ENCODE peak calls at places on chromosomes 5 and 9, in five cellular contexts. L is SJSA1; G is naive thymus-derived CD4-positive, alpha-beta T cell; M is astrocyte; K is heart right ventricle. Q is an unnamed sample. For H3K9me3, the result is how much of the 10 kb centered on the place peaks cover.

GRCh38 chr5:2686296-2686695 is 65.2 kb downstream of the IRX2 start:
- DNase-seq in L (no peak), G (no peak), M (peak), K (no peak), Q (no peak)

GRCh38 chr9:78857371-78858225 is 560.7 kb downstream of the PSAT1 start:
- DNase-seq in L (no peak), G (no peak), M (no peak), K (no peak), Q (no peak)

GRCh38 chr5:78496373-78496772 is 136.0 kb downstream of the SCAMP1 start:
- DNase-seq in L (no peak), G (no peak), M (no peak), K (no peak), Q (no peak)

GRCh38 chr9:71758785-71759184 is 9.5 kb downstream of the CEMIP2 start:
- DNase-seq in L (no peak), G (no peak), M (peak), K (no peak), Q (no peak)

GRCh38 chr5:55816342-55816741 is 34.8 kb upstream of the IL31RA start:
- DNase-seq in L (peak), G (no peak), M (peak), K (no peak), Q (no peak)

GRCh38 chr9:95070549-95071021 is 246.9 kb downstream of the FANCC start:
- DNase-seq in L (no peak), G (no peak), M (no peak), K (no peak), Q (no peak)

GRCh38 chr9:124594673-124595072 is 87.5 kb upstream of the NR5A1 start:
- DNase-seq in L (no peak), G (no peak), M (no peak), K (no peak), Q (no peak)

GRCh38 chr9:112013261-112013660 is 116.6 kb downstream of the UGCG start:
- DNase-seq in L (no peak), G (no peak), M (no peak), K (no peak), Q (no peak)

GRCh38 chr5:125408582-125409069 is 662.2 kb upstream of the ZNF608 start:
- DNase-seq in L (peak), G (no peak), M (peak), K (no peak), Q (no peak)

GRCh38 chr5:132837868-132838267 is 7.4 kb upstream of the SHROOM1 start:
- DNase-seq in L (no peak), G (no peak), M (no peak), K (no peak), Q (no peak)

GRCh38 chr5:7868773-7869473 is at the start of the genes FASTKD3 and MTRR:
- DNase-seq in L (peak), G (peak), M (peak), K (peak), Q (peak)

GRCh38 chr9:16726718-16727451 is 143.6 kb downstream of the BNC2 start:
- DNase-seq in L (peak), G (no peak), M (peak), K (peak), Q (no peak)

GRCh38 chr5:14242871-14243383 is 99.8 kb downstream of the TRIO start:
- DNase-seq in L (no peak), G (no peak), M (no peak), K (no peak), Q (no peak)

GRCh38 chr5:177514541-177514940 is 2.2 kb downstream of the DDX41 start:
- DNase-seq in L (no peak), G (no peak), M (no peak), K (no peak), Q (no peak)

GRCh38 chr9:126166291-126166690 is 160.3 kb upstream of the MVB12B start:
- DNase-seq in L (no peak), G (no peak), M (no peak), K (no peak), Q (no peak)

GRCh38 chr9:135149876-135150275 is 62.4 kb downstream of the OLFM1 start:
- DNase-seq in L (no peak), G (no peak), M (no peak), K (no peak), Q (no peak)

GRCh38 chr9:136418182-136419091 is 8.0 kb downstream of the PMPCA start:
- DNase-seq in L (no peak), G (no peak), M (no peak), K (no peak), Q (no peak)

GRCh38 chr5:59097116-59097515 is 514.2 kb downstream of the RAB3C start:
- DNase-seq in L (peak), G (no peak), M (peak), K (no peak), Q (no peak)

GRCh38 chr5:133372306-133373008 is 239.9 kb downstream of the FSTL4 start:
- DNase-seq in L (no peak), G (no peak), M (no peak), K (no peak), Q (no peak)

GRCh38 chr5:175696139-175696854 is 38.4 kb downstream of the HRH2 start:
- DNase-seq in L (no peak), G (peak), M (no peak), K (peak), Q (peak)

GRCh38 chr5:113234546-113234945 is 200.2 kb downstream of the TSSK1B start:
- DNase-seq in L (no peak), G (no peak), M (no peak), K (no peak), Q (no peak)

GRCh38 chr9:104944356-104944755 is 16.4 kb upstream of the ABCA1 start:
- DNase-seq in L (no peak), G (no peak), M (no peak), K (no peak), Q (no peak)

GRCh38 chr5:151619812-151620462 is 28.8 kb upstream of the FAT2 start:
- DNase-seq in L (no peak), G (no peak), M (no peak), K (no peak), Q (no peak)

GRCh38 chr5:36027066-36027465 is 35.9 kb upstream of the UGT3A1 start:
- DNase-seq in L (no peak), G (no peak), M (no peak), K (no peak), Q (no peak)
- H3K9me3 ChIP-seq in L (under half), G (under half), M (under half), K (under half), Q (under half)

DNA sequence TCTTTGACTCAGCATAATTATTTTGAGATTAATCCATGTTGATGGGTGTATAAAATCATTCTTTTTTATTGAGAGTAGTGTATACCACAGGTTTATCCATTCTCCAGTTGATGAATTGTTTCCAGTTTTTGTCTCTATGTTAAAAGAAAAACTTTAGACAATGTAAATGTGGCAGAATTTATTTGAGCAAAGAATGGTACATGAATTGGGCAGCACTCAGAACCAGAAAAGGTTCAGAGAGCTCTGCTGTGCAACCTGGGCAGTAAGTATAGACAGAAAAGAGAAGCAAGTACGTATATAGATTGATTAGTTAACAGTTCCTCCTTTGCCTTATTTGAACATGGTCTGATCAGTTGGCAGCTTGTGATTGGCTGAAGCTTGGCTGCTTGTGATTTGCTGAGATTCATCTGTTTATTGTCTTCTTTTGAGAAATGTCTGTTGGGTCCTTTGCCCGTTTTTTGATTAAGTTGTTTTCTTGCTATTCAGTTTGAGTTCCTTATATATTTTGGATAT is 41.3 kb downstream of the CDC42SE2 start:
- DNase-seq in L (no peak), G (no peak), M (no peak), K (no peak), Q (no peak)
- H3K9me3 ChIP-seq in L (under half), G (under half), M (under half), K (under half), Q (under half)

GRCh38 chr5:51944500-51945125 is 561.4 kb downstream of the ISL1 start:
- DNase-seq in L (no peak), G (no peak), M (no peak), K (no peak), Q (no peak)
- H3K9me3 ChIP-seq in L (under half), G (under half), M (under half), K (under half), Q (under half)

GRCh38 chr9:117919594-117919993 is 215.4 kb downstream of the TLR4 start:
- DNase-seq in L (no peak), G (no peak), M (no peak), K (no peak), Q (no peak)
- H3K9me3 ChIP-seq in L (under half), G (under half), M (under half), K (under half), Q (under half)

GRCh38 chr9:97849980-97850379 is 3.0 kb upstream of the FOXE1 start:
- DNase-seq in L (no peak), G (no peak), M (no peak), K (no peak), Q (no peak)

GRCh38 chr9:97852001-97852398 is 1.0 kb upstream of the FOXE1 start:
- DNase-seq in L (no peak), G (no peak), M (no peak), K (no peak), Q (no peak)

GRCh38 chr9:97851450-97851883 is 1.6 kb upstream of the FOXE1 start:
- DNase-seq in L (no peak), G (no peak), M (no peak), K (no peak), Q (no peak)

GRCh38 chr9:97852399-97853055 is 499 bp upstream of the FOXE1 start:
- DNase-seq in L (no peak), G (no peak), M (no peak), K (no peak), Q (no peak)

DNA sequence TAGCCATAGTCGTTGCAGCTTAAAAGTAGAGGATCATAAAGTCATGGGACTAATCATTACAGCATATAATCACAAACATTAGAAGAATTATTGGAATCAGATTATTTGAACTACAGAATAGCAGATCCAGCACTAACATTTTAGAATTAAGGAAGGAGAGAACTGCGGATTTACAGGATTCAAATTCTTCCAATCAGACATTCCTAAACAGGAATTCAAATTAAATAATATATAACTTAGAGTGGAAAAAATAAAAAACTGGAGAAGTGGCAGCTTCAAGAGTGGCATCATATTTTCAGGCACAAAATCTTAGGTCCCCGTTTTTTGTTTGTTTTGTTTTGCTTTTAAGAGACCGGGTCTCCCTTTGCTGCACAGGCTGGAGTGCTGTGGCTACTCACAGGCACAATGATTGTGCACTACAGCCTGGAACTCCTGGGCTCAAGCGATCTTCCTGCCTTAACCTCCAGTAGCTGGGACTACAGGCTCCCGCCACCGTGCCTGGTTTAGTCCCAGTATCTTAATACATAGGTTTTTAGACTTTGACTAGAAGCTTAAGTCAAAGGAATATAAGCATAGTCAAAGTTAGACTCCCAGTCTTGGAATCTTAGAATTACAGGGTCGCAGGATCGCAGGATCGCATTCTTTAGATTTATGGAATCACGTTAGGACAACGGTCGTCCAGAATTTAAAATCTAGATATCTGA is 2.1 kb upstream of the FOXE1 start:
- DNase-seq in L (no peak), G (no peak), M (no peak), K (no peak), Q (no peak)
- H3K9me3 ChIP-seq in L (under half), G (under half), M (under half), K (under half), Q (under half)

DNA sequence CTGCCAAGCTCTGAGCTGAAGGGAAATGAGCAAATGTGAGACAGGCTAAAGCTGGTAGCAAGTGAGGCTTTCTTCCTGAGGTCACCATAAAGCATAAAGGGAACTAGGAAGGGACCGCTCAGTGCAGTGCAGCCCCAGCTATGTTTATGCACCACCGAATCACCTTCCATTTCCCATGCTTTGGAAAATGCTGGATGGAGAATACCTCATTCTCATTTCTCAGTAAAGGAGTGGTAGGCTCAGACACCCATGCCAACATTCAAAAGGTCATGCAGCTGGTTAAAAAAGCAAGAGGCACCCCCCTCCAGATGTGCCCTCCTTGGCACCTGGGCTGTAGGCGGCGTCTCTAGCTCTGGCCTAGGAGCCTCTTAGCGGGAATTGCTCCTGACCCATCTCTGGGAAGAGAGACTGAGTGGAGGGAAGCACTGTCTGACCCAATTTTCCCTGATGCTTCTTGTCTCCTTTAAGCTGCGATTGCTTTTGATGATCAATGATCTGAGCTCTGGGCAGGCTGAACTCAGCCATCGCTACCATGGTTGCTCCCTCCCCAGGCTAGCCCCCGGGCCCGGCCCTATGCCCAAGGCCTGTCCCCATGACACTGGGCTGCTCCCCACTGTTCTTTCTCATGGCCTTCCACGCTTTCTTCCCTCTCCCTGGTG is 58.7 kb downstream of the ZNF354C start:
- DNase-seq in L (no peak), G (no peak), M (no peak), K (no peak), Q (no peak)
- H3K9me3 ChIP-seq in L (half or more), G (under half), M (under half), K (under half), Q (under half)

DNA sequence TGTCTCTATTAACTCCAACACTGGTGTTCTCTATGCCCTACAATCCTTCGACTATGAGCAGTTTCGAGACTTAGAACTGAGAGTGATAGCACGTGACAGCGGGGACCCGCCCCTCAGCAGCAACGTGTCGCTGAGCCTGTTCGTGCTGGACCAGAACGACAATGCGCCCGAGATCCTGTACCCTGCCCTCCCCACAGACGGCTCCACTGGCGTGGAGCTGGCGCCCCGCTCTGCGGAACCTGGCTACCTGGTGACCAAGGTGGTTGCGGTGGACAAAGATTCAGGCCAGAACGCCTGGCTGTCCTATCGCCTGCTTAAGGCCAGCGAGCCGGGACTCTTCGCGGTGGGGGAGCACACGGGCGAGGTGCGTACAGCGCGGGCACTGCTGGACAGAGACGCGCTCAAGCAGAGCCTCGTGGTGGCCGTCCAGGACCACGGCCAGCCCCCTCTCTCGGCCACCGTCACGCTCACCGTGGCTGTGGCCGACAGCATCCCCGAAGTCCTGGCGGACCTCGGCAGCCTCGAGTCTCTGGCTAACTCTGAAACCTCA is 2.0 kb downstream of the PCDHGA11 start:
- DNase-seq in L (no peak), G (no peak), M (no peak), K (no peak), Q (no peak)
- H3K9me3 ChIP-seq in L (under half), G (under half), M (half or more), K (half or more), Q (under half)

Q was measured in T-helper 17 cell.